ENCODE peak calls at places on chromosomes 2 and 18, in eight cellular contexts. V, G, H, Z, X, T, B and I are unnamed samples.

GRCh38 chr2:2682700-2683342 is 351.7 kb upstream of the MYT1L start:
- DNase-seq in V (no peak), G (no peak), H (no peak), Z (no peak), X (no peak), T (no peak), B (no peak), I (no peak)

GRCh38 chr18:808086-808485 is 4.0 kb downstream of the YES1 start:
- DNase-seq in V (peak; percentile 50), G (no peak), H (no peak), Z (no peak), X (no peak), T (no peak), B (peak; percentile 64), I (no peak)

GRCh38 chr2:281381-281780 is 6.5 kb downstream of the ALKAL2 start:
- DNase-seq in V (no peak), G (no peak), H (peak; percentile 54), Z (no peak), X (no peak), T (no peak), B (no peak), I (no peak)

GRCh38 chr2:234954551-234954992 is 2.8 kb downstream of the SH3BP4 start:
- DNase-seq in V (peak; percentile 61), G (no peak), H (no peak), Z (no peak), X (no peak), T (no peak), B (peak; percentile 64), I (no peak)

GRCh38 chr2:102187191-102188150 is 648 bp downstream of the IL1RL2 start:
- DNase-seq in V (peak; percentile 44), G (peak; percentile 70), H (no peak), Z (no peak), X (no peak), T (peak; percentile 43), B (peak; percentile 10), I (peak; percentile 60)

GRCh38 chr2:191038241-191038725 is 24.3 kb upstream of the STAT1 start:
- DNase-seq in V (peak; percentile 66), G (no peak), H (no peak), Z (peak; percentile 73), X (peak; percentile 82), T (no peak), B (peak; percentile 80), I (no peak)

GRCh38 chr2:44268259-44268649 is 7.0 kb upstream of the SLC3A1 start:
- DNase-seq in V (peak; percentile 70), G (no peak), H (no peak), Z (no peak), X (no peak), T (no peak), B (peak; percentile 41), I (no peak)

GRCh38 chr2:18883626-18884456 is 294.5 kb upstream of the NT5C1B start:
- DNase-seq in V (peak; percentile 38), G (no peak), H (no peak), Z (peak; percentile 38), X (no peak), T (peak; percentile 20), B (peak; percentile 62), I (peak; percentile 48)

GRCh38 chr2:58702302-58702696 is 461.2 kb upstream of the FANCL start:
- DNase-seq in V (peak; percentile 84), G (no peak), H (no peak), Z (no peak), X (no peak), T (no peak), B (peak; percentile 0), I (no peak)

GRCh38 chr18:27685807-27686412 is 491.0 kb downstream of the CDH2 start:
- DNase-seq in V (peak; percentile 56), G (no peak), H (no peak), Z (peak; percentile 26), X (peak; percentile 19), T (peak; percentile 48), B (peak; percentile 39), I (peak; percentile 60)

GRCh38 chr18:34929336-34929780 is 111.9 kb upstream of the MAPRE2 start:
- DNase-seq in V (peak; percentile 78), G (no peak), H (no peak), Z (no peak), X (peak; percentile 65), T (no peak), B (peak; percentile 91), I (no peak)

GRCh38 chr18:77478619-77479018 is 229.0 kb downstream of the GALR1 start:
- DNase-seq in V (peak; percentile 29), G (peak; percentile 34), H (no peak), Z (peak; percentile 11), X (no peak), T (no peak), B (no peak), I (no peak)

GRCh38 chr18:33212363-33212762 is 228.2 kb downstream of the CCDC178 start:
- DNase-seq in V (no peak), G (no peak), H (no peak), Z (no peak), X (no peak), T (no peak), B (no peak), I (no peak)

GRCh38 chr18:73715228-73715670 is 432.4 kb downstream of the FBXO15 start:
- DNase-seq in V (no peak), G (no peak), H (no peak), Z (no peak), X (no peak), T (no peak), B (peak; percentile 42), I (no peak)

GRCh38 chr18:13530215-13530878 is 196.0 kb downstream of the FAM210A start:
- DNase-seq in V (no peak), G (no peak), H (peak; percentile 67), Z (no peak), X (no peak), T (no peak), B (no peak), I (no peak)

GRCh38 chr2:155965415-155966070 is 367.0 kb downstream of the NR4A2 start:
- DNase-seq in V (no peak), G (no peak), H (no peak), Z (no peak), X (no peak), T (no peak), B (no peak), I (no peak)

GRCh38 chr2:37676274-37676673 is 4.8 kb upstream of the CDC42EP3 start:
- DNase-seq in V (peak; percentile 79), G (no peak), H (no peak), Z (no peak), X (no peak), T (no peak), B (peak; percentile 58), I (no peak)

GRCh38 chr2:39068757-39069515 is 51.9 kb downstream of the SOS1 start:
- DNase-seq in V (no peak), G (no peak), H (no peak), Z (peak; percentile 16), X (no peak), T (no peak), B (peak; percentile 26), I (no peak)

GRCh38 chr2:15241208-15241607 is 319.9 kb downstream of the NBAS start:
- DNase-seq in V (no peak), G (no peak), H (no peak), Z (no peak), X (no peak), T (no peak), B (no peak), I (no peak)

GRCh38 chr2:32495139-32495538 is 132.7 kb upstream of the TTC27 start:
- DNase-seq in V (peak; percentile 36), G (no peak), H (no peak), Z (no peak), X (no peak), T (no peak), B (peak; percentile 44), I (no peak)

GRCh38 chr2:168254158-168254935 is 7.0 kb upstream of the STK39 start:
- DNase-seq in V (no peak), G (no peak), H (no peak), Z (no peak), X (no peak), T (no peak), B (peak; percentile 40), I (no peak)

GRCh38 chr2:13413989-13414388 is 697.3 kb downstream of the TRIB2 start:
- DNase-seq in V (no peak), G (no peak), H (no peak), Z (peak; percentile 34), X (no peak), T (no peak), B (no peak), I (no peak)

GRCh38 chr2:13414907-13415306 is 698.2 kb downstream of the TRIB2 start:
- DNase-seq in V (no peak), G (no peak), H (no peak), Z (no peak), X (no peak), T (no peak), B (no peak), I (no peak)
- TF ChIP-seq CTCF in V (no peak), G (no peak), H (no peak), Z (no peak), X (no peak), T (no peak), B (no peak), I (no peak)

GRCh38 chr2:172791953-172792352 is 56.3 kb downstream of the RAPGEF4 start:
- DNase-seq in V (no peak), G (no peak), H (no peak), Z (no peak), X (no peak), T (no peak), B (no peak), I (no peak)
- TF ChIP-seq CTCF in V (no peak), G (no peak), H (no peak), Z (no peak), X (no peak), T (no peak), B (no peak), I (no peak)

GRCh38 chr2:23480991-23481797 is 96.2 kb downstream of the KLHL29 start:
- DNase-seq in V (peak; percentile 83), G (no peak), H (no peak), Z (no peak), X (peak; percentile 59), T (no peak), B (peak; percentile 90), I (no peak)
- TF ChIP-seq CTCF in V (no peak), G (no peak), H (no peak), Z (no peak), X (no peak), T (no peak), B (no peak), I (no peak)

DNA sequence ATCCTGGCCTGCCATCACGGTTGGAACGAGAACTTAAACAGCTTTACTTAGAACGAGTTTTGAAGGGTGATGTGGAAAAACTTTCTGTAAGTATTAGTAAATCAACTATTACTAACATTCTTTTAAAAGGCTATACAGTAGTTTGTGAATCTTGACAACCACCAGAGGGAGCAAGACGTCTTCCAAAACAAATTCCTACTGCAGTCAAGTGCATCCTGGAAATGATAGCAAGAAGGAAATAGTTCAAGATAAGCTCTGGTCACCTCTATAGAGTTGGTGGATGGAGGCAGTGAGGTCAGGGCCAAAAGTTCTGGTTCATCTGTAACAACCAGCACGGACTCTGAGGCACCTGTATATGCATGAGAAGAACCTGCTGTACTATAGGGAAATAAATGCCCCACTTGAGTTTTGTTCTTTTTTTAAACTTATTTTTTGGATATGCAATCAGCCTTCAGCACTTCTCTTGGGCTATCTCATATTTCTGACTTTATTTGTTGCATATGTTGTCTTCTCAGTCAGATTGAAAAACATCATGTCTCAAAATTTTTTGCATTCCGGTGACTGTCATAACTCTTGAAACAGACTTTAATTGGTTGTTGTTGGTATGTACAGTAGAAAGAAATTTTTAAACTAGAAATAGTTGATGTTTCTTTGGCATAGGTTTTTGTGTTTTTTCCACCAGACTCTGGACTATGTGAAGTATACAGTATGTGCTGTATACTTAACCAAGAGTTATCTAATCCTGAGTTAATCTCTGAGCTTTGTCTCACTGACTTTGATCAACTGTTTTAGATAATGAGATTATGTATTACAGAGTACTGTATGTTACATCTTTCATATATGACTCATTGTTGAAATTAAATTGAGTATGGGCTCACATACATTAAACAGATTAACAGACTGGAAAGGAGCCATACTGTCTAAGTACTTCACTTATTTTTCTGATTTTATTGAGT is 37.7 kb downstream of the ACTR2 start:
- DNase-seq in V (peak; percentile 83), G (no peak), H (no peak), Z (peak; percentile 69), X (peak; percentile 58), T (no peak), B (peak; percentile 91), I (peak; percentile 74)
- TF ChIP-seq CTCF in V (peak; percentile 57), G (peak; percentile 73), H (peak; percentile 67), Z (peak; percentile 46), X (peak; percentile 58), T (peak; percentile 84), B (peak; percentile 77), I (peak; percentile 22)